ENCODE peak calls at places on chromosomes 5 and 9, in nine cellular contexts. One of them, this sample, is unnamed.

GRCh38 chr9:70602364-70603019 is 188.0 kb upstream of the KLF9 start:
- DNase-seq in natural killer cell: no peak
- DNase-seq in astrocyte of the cerebellum: peak
- DNase-seq in SK-N-SH: peak
- DNase-seq in B cell: peak
- DNase-seq in lower leg skin: peak
- DNase-seq in GM06990: no peak
- DNase-seq in fibroblast of villous mesenchyme: peak
- DNase-seq in Caco-2: peak
- DNase-seq in this sample: no peak

GRCh38 chr9:106771618-106772017 is 91.3 kb upstream of the ZNF462 start:
- DNase-seq in natural killer cell: no peak
- DNase-seq in astrocyte of the cerebellum: no peak
- DNase-seq in SK-N-SH: no peak
- DNase-seq in B cell: no peak
- DNase-seq in lower leg skin: peak
- DNase-seq in GM06990: no peak
- DNase-seq in fibroblast of villous mesenchyme: no peak
- DNase-seq in Caco-2: no peak
- DNase-seq in this sample: no peak

GRCh38 chr5:119319890-119320289 is 35.9 kb upstream of the TNFAIP8 start:
- DNase-seq in natural killer cell: no peak
- DNase-seq in astrocyte of the cerebellum: no peak
- DNase-seq in SK-N-SH: no peak
- DNase-seq in B cell: no peak
- DNase-seq in lower leg skin: no peak
- DNase-seq in GM06990: no peak
- DNase-seq in fibroblast of villous mesenchyme: no peak
- DNase-seq in Caco-2: no peak
- DNase-seq in this sample: no peak

GRCh38 chr5:57231607-57232006 is 57.7 kb downstream of the GPBP1 start:
- DNase-seq in natural killer cell: no peak
- DNase-seq in astrocyte of the cerebellum: no peak
- DNase-seq in SK-N-SH: no peak
- DNase-seq in B cell: no peak
- DNase-seq in lower leg skin: no peak
- DNase-seq in GM06990: no peak
- DNase-seq in fibroblast of villous mesenchyme: no peak
- DNase-seq in Caco-2: no peak
- DNase-seq in this sample: no peak

GRCh38 chr5:94218374-94218773 is 400.0 kb downstream of the KIAA0825 start:
- DNase-seq in natural killer cell: no peak
- DNase-seq in astrocyte of the cerebellum: peak
- DNase-seq in SK-N-SH: no peak
- DNase-seq in B cell: no peak
- DNase-seq in lower leg skin: no peak
- DNase-seq in GM06990: no peak
- DNase-seq in fibroblast of villous mesenchyme: no peak
- DNase-seq in Caco-2: peak
- DNase-seq in this sample: no peak

GRCh38 chr5:176614805-176615478 is 5.0 kb upstream of the GPRIN1 start:
- DNase-seq in natural killer cell: no peak
- DNase-seq in astrocyte of the cerebellum: peak
- DNase-seq in SK-N-SH: no peak
- DNase-seq in B cell: no peak
- DNase-seq in lower leg skin: no peak
- DNase-seq in GM06990: no peak
- DNase-seq in fibroblast of villous mesenchyme: peak
- DNase-seq in Caco-2: no peak
- DNase-seq in this sample: no peak

GRCh38 chr5:116502616-116503015 is 72.0 kb downstream of the SEMA6A start:
- DNase-seq in natural killer cell: no peak
- DNase-seq in astrocyte of the cerebellum: peak
- DNase-seq in SK-N-SH: no peak
- DNase-seq in B cell: no peak
- DNase-seq in lower leg skin: no peak
- DNase-seq in GM06990: no peak
- DNase-seq in fibroblast of villous mesenchyme: peak
- DNase-seq in Caco-2: no peak
- DNase-seq in this sample: no peak

GRCh38 chr5:98933446-98934072 is 4.8 kb upstream of the CHD1 start:
- DNase-seq in natural killer cell: no peak
- DNase-seq in astrocyte of the cerebellum: no peak
- DNase-seq in SK-N-SH: no peak
- DNase-seq in B cell: peak
- DNase-seq in lower leg skin: no peak
- DNase-seq in GM06990: peak
- DNase-seq in fibroblast of villous mesenchyme: no peak
- DNase-seq in Caco-2: no peak
- DNase-seq in this sample: no peak

GRCh38 chr5:93107141-93107540 is 473.9 kb downstream of the NR2F1-AS1 start:
- DNase-seq in natural killer cell: no peak
- DNase-seq in astrocyte of the cerebellum: no peak
- DNase-seq in SK-N-SH: peak
- DNase-seq in B cell: no peak
- DNase-seq in lower leg skin: no peak
- DNase-seq in GM06990: no peak
- DNase-seq in fibroblast of villous mesenchyme: peak
- DNase-seq in Caco-2: no peak
- DNase-seq in this sample: no peak

DNA sequence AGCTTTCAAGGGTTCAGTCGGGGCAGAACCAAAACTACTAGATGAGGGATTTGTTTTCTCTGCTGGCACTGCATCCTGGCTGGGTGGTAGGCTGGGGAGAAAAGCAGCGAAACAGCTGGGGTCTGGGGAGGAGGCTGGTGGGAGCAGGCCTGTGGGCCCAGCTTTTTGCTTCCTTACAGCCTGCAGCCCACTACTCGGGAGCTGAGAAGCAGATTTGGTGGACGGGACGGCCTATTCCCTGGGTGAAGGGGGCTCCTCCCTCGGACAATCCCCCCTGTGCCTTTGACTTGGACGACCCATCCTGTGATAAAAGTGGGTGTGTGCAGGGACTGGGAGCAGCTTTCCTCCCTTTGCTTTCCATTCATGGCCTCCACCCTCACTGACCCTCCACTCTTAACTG is 9.1 kb downstream of the NPR2 start:
- DNase-seq in natural killer cell: no peak
- DNase-seq in astrocyte of the cerebellum: no peak
- DNase-seq in SK-N-SH: no peak
- DNase-seq in B cell: no peak
- DNase-seq in lower leg skin: no peak
- DNase-seq in GM06990: no peak
- DNase-seq in fibroblast of villous mesenchyme: no peak
- DNase-seq in Caco-2: no peak
- DNase-seq in this sample: no peak
- TF ChIP-seq CTCF in natural killer cell: no peak
- TF ChIP-seq CTCF in astrocyte of the cerebellum: no peak
- TF ChIP-seq CTCF in SK-N-SH: no peak
- TF ChIP-seq CTCF in B cell: no peak
- TF ChIP-seq CTCF in lower leg skin: no peak
- TF ChIP-seq CTCF in GM06990: no peak
- TF ChIP-seq CTCF in fibroblast of villous mesenchyme: no peak
- TF ChIP-seq CTCF in Caco-2: no peak
- TF ChIP-seq CTCF in this sample: no peak

DNA sequence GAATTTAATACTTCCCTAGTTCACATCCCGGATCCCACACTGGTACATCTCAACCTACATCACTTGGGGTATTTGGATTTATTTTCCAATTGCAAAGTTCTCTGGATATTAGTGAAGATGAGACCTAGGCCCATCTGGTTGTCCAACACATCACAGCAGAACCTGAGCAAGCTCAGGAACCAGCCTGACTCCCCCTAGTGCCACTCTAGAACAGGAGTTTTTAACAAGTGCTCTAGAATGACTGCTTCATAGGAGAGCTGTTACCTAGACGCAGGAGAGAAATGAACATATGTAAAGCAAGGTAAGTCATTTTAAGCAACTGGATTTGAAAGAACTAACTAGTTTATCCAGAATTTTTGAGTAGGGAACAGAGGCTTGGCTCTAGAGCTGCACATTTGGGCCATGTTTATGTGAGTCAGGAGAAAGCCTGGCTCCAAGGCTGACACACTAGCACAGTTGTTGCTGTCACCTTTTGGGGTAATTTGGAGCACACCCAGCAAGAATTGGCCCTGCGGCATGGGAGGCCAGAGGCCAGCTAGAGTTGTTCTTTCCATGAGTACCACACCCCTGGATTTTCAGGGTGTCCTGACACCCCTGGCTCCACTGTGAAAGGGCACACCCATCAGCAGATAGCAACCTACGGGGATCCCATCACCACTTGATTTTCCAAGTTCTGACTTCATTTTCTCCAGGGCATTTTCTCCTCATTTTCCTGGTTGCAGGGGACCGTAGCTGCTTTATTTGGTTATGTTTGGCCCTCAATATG is 110.9 kb upstream of the LPAR1 start:
- DNase-seq in natural killer cell: no peak
- DNase-seq in astrocyte of the cerebellum: no peak
- DNase-seq in SK-N-SH: no peak
- DNase-seq in B cell: no peak
- DNase-seq in lower leg skin: peak
- DNase-seq in GM06990: no peak
- DNase-seq in fibroblast of villous mesenchyme: peak
- DNase-seq in Caco-2: no peak
- DNase-seq in this sample: no peak
- TF ChIP-seq CTCF in natural killer cell: no peak
- TF ChIP-seq CTCF in astrocyte of the cerebellum: no peak
- TF ChIP-seq CTCF in SK-N-SH: peak
- TF ChIP-seq CTCF in B cell: no peak
- TF ChIP-seq CTCF in lower leg skin: no peak
- TF ChIP-seq CTCF in GM06990: peak
- TF ChIP-seq CTCF in fibroblast of villous mesenchyme: peak
- TF ChIP-seq CTCF in Caco-2: peak
- TF ChIP-seq CTCF in this sample: no peak

GRCh38 chr9:18137815-18138214 is 336.1 kb upstream of the ADAMTSL1 start:
- DNase-seq in natural killer cell: no peak
- DNase-seq in astrocyte of the cerebellum: no peak
- DNase-seq in SK-N-SH: no peak
- DNase-seq in B cell: no peak
- DNase-seq in lower leg skin: no peak
- DNase-seq in GM06990: no peak
- DNase-seq in fibroblast of villous mesenchyme: no peak
- DNase-seq in Caco-2: no peak
- DNase-seq in this sample: no peak
- TF ChIP-seq CTCF in natural killer cell: no peak
- TF ChIP-seq CTCF in astrocyte of the cerebellum: no peak
- TF ChIP-seq CTCF in SK-N-SH: peak
- TF ChIP-seq CTCF in B cell: no peak
- TF ChIP-seq CTCF in lower leg skin: no peak
- TF ChIP-seq CTCF in GM06990: no peak
- TF ChIP-seq CTCF in fibroblast of villous mesenchyme: no peak
- TF ChIP-seq CTCF in Caco-2: no peak
- TF ChIP-seq CTCF in this sample: no peak

GRCh38 chr9:105722099-105722498 is 27.8 kb downstream of the TMEM38B start:
- DNase-seq in natural killer cell: no peak
- DNase-seq in astrocyte of the cerebellum: no peak
- DNase-seq in SK-N-SH: no peak
- DNase-seq in B cell: no peak
- DNase-seq in lower leg skin: no peak
- DNase-seq in GM06990: no peak
- DNase-seq in fibroblast of villous mesenchyme: no peak
- DNase-seq in Caco-2: no peak
- DNase-seq in this sample: no peak
- TF ChIP-seq CTCF in natural killer cell: no peak
- TF ChIP-seq CTCF in astrocyte of the cerebellum: no peak
- TF ChIP-seq CTCF in SK-N-SH: no peak
- TF ChIP-seq CTCF in B cell: no peak
- TF ChIP-seq CTCF in lower leg skin: no peak
- TF ChIP-seq CTCF in GM06990: no peak
- TF ChIP-seq CTCF in fibroblast of villous mesenchyme: no peak
- TF ChIP-seq CTCF in Caco-2: no peak
- TF ChIP-seq CTCF in this sample: no peak

GRCh38 chr9:130640681-130641080 is 23.7 kb upstream of the PRDM12 start:
- DNase-seq in natural killer cell: no peak
- DNase-seq in astrocyte of the cerebellum: no peak
- DNase-seq in SK-N-SH: no peak
- DNase-seq in B cell: no peak
- DNase-seq in lower leg skin: no peak
- DNase-seq in GM06990: no peak
- DNase-seq in fibroblast of villous mesenchyme: no peak
- DNase-seq in Caco-2: no peak
- DNase-seq in this sample: no peak
- TF ChIP-seq CTCF in natural killer cell: no peak
- TF ChIP-seq CTCF in astrocyte of the cerebellum: no peak
- TF ChIP-seq CTCF in SK-N-SH: no peak
- TF ChIP-seq CTCF in B cell: no peak
- TF ChIP-seq CTCF in lower leg skin: no peak
- TF ChIP-seq CTCF in GM06990: no peak
- TF ChIP-seq CTCF in fibroblast of villous mesenchyme: peak
- TF ChIP-seq CTCF in Caco-2: no peak
- TF ChIP-seq CTCF in this sample: no peak

This sample was measured in omental fat pad.